ENCODE peak calls at places on chromosomes 16 and 17, in four cellular contexts. L is IMR-90, B is NCI-H2081, M is coronary artery. Y is an unnamed sample.
A peak's percentile ranks its signal among the peaks of the same experiment; 100 is the strongest.

GRCh38 chr16:57381791-57382534 is 9.7 kb downstream of the CX3CL1 start:
- DNase-seq in L (no peak), B (no peak), M (no peak), Y (no peak)

GRCh38 chr17:69810326-69811035 is 264.5 kb upstream of the KCNJ16 start:
- DNase-seq in L (no peak), B (no peak), M (no peak), Y (no peak)

GRCh38 chr16:89270666-89271345 is 53.3 kb downstream of the ZNF778 start:
- DNase-seq in L (no peak), B (no peak), M (no peak), Y (no peak)

GRCh38 chr16:81367821-81368220 is 53.1 kb downstream of the GAN start:
- DNase-seq in L (no peak), B (no peak), M (no peak), Y (no peak)

GRCh38 chr17:42519546-42520444 is 16.2 kb upstream of the NAGLU start:
- DNase-seq in L (peak; percentile 99), B (no peak), M (peak; percentile 98), Y (no peak)

GRCh38 chr17:64092952-64093451 is 36.9 kb downstream of the ERN1 start:
- DNase-seq in L (no peak), B (no peak), M (no peak), Y (no peak)

GRCh38 chr17:43723697-43724359 is 34.8 kb downstream of the SOST start:
- DNase-seq in L (peak; percentile 70), B (no peak), M (peak; percentile 78), Y (no peak)

GRCh38 chr16:26856791-26857190 is 209.9 kb upstream of the C16orf82 start:
- DNase-seq in L (no peak), B (no peak), M (peak; percentile 7), Y (no peak)

GRCh38 chr17:81968850-81969812 is 8.1 kb upstream of the NOTUM start:
- DNase-seq in L (no peak), B (no peak), M (no peak), Y (no peak)

GRCh38 chr17:82528484-82529265 is 9.1 kb downstream of the FOXK2 start:
- DNase-seq in L (peak; percentile 24), B (peak; percentile 67), M (peak; percentile 85), Y (peak; percentile 22)

GRCh38 chr17:15431201-15431600 is 36.2 kb downstream of the CDRT4 start:
- DNase-seq in L (no peak), B (no peak), M (no peak), Y (no peak)

GRCh38 chr17:58991718-58992331 is 114.9 kb downstream of the TRIM37 start:
- DNase-seq in L (peak; percentile 63), B (no peak), M (no peak), Y (no peak)

GRCh38 chr16:57915811-57916479 is 55.0 kb downstream of the CNGB1 start:
- DNase-seq in L (no peak), B (no peak), M (no peak), Y (no peak)

GRCh38 chr16:57756424-57757325 is 21.1 kb downstream of the KATNB1 start:
- DNase-seq in L (no peak), B (no peak), M (no peak), Y (no peak)

GRCh38 chr16:75660321-75660720 is 12.7 kb downstream of the TERF2IP start:
- DNase-seq in L (no peak), B (no peak), M (no peak), Y (no peak)

GRCh38 chr16:54633943-54634362 is 296.7 kb upstream of the IRX5 start:
- DNase-seq in L (no peak), B (no peak), M (no peak), Y (no peak)

GRCh38 chr16:23847938-23848337 is 12.2 kb downstream of the PRKCB start:
- DNase-seq in L (no peak), B (no peak), M (no peak), Y (peak; percentile 69)

GRCh38 chr16:79278506-79278905 is 322.0 kb downstream of the MAF start:
- DNase-seq in L (no peak), B (no peak), M (no peak), Y (peak; percentile 87)

GRCh38 chr17:18261146-18261515 is 669 bp downstream of the MIEF2 start:
- DNase-seq in L (peak; percentile 44), B (no peak), M (peak; percentile 88), Y (peak; percentile 18)

GRCh38 chr17:5123343-5124124 is 7.7 kb downstream of the USP6 start:
- DNase-seq in L (no peak), B (no peak), M (peak; percentile 63), Y (no peak)

GRCh38 chr16:180101-180920 is at the start of gene HBQ1:
- DNase-seq in L (no peak), B (no peak), M (no peak), Y (peak; percentile 56)

GRCh38 chr17:46013502-46014165 is 14.6 kb downstream of the STH start:
- DNase-seq in L (peak; percentile 70), B (no peak), M (no peak), Y (no peak)

GRCh38 chr16:26263406-26263805 is 571.6 kb downstream of the HS3ST4 start:
- DNase-seq in L (no peak), B (no peak), M (no peak), Y (no peak)

GRCh38 chr17:78147315-78147998 is 1.3 kb downstream of the C17orf99 start:
- DNase-seq in L (no peak), B (no peak), M (no peak), Y (no peak)

GRCh38 chr16:7423436-7423941 is 90.8 kb downstream of the RBFOX1 start:
- DNase-seq in L (no peak), B (no peak), M (no peak), Y (no peak)

GRCh38 chr17:35372846-35373531 is 432 bp downstream of the SLFN11 start:
- DNase-seq in L (no peak), B (peak; percentile 12), M (no peak), Y (peak; percentile 9)

GRCh38 chr17:19646788-19647696 is 1.5 kb upstream of the ALDH3A2 start:
- DNase-seq in L (no peak), B (peak; percentile 22), M (no peak), Y (no peak)

GRCh38 chr16:85891033-85891775 is 7.8 kb upstream of the IRF8 start:
- DNase-seq in L (peak; percentile 19), B (no peak), M (no peak), Y (no peak)

GRCh38 chr17:62875296-62875695 is 67.2 kb upstream of the MARCHF10 start:
- DNase-seq in L (no peak), B (no peak), M (no peak), Y (no peak)

GRCh38 chr16:47928008-47928407 is 227.8 kb downstream of the ABCC12 start:
- DNase-seq in L (no peak), B (no peak), M (no peak), Y (no peak)

GRCh38 chr17:5797447-5797846 is 213.1 kb upstream of the NLRP1 start:
- DNase-seq in L (no peak), B (no peak), M (no peak), Y (no peak)

GRCh38 chr17:28744104-28744801 is 442 bp downstream of the TRAF4 start:
- DNase-seq in L (peak; percentile 41), B (peak; percentile 37), M (no peak), Y (peak; percentile 49)